ENCODE peak calls at places on chromosome 16, in ten cellular contexts. K, J, T, A, V, Y, Q, L, G and N are unnamed samples. For H3K4me1, the result is how much of the 10 kb centered on the place peaks cover.

GRCh38 chr16:17334096-17334495 is 136.7 kb downstream of the XYLT1 start:
- DNase-seq in K (no peak), J (no peak), T (no peak), A (no peak), V (no peak), Y (no peak), Q (no peak), L (no peak), G (no peak), N (peak)

GRCh38 chr16:2500634-2500936 is 13.2 kb upstream of the ATP6V0C start:
- DNase-seq in K (no peak), J (no peak), T (peak), A (no peak), V (no peak), Y (no peak), Q (no peak), L (no peak), G (no peak), N (no peak)

GRCh38 chr16:50671644-50672260 is 9.4 kb downstream of the SNX20 start:
- DNase-seq in K (no peak), J (peak), T (peak), A (no peak), V (no peak), Y (no peak), Q (peak), L (peak), G (no peak), N (no peak)

GRCh38 chr16:2273931-2274330 is 6.0 kb upstream of the RNPS1 start:
- DNase-seq in K (no peak), J (no peak), T (no peak), A (no peak), V (no peak), Y (no peak), Q (no peak), L (no peak), G (no peak), N (no peak)

GRCh38 chr16:62135903-62136302 is 99.7 kb upstream of the CDH8 start:
- DNase-seq in K (no peak), J (no peak), T (no peak), A (no peak), V (no peak), Y (no peak), Q (no peak), L (no peak), G (no peak), N (no peak)

GRCh38 chr16:12027091-12027490 is 50.6 kb downstream of the SNX29 start:
- DNase-seq in K (no peak), J (no peak), T (peak), A (no peak), V (peak), Y (no peak), Q (no peak), L (no peak), G (no peak), N (no peak)

GRCh38 chr16:82016964-82017363 is 5.7 kb upstream of the SDR42E1 start:
- DNase-seq in K (no peak), J (peak), T (no peak), A (no peak), V (no peak), Y (no peak), Q (no peak), L (no peak), G (no peak), N (no peak)

GRCh38 chr16:86975445-86975844 is 341.7 kb downstream of the C16orf95 start:
- DNase-seq in K (no peak), J (peak), T (peak), A (no peak), V (no peak), Y (peak), Q (no peak), L (no peak), G (no peak), N (peak)

GRCh38 chr16:27676807-27677206 is 126.9 kb downstream of the KATNIP start:
- DNase-seq in K (no peak), J (no peak), T (no peak), A (no peak), V (no peak), Y (no peak), Q (no peak), L (no peak), G (no peak), N (peak)

GRCh38 chr16:3879887-3880564 is 487 bp downstream of the CREBBP start:
- DNase-seq in K (peak), J (peak), T (peak), A (peak), V (peak), Y (peak), Q (peak), L (peak), G (no peak), N (peak)
- H3K27ac ChIP-seq in K (peak), J (peak), T (peak), A (peak), V (peak), Y (peak), Q (peak), L (peak), G (peak), N (peak)

GRCh38 chr16:78775161-78775561 is 675.7 kb downstream of the WWOX start:
- DNase-seq in K (no peak), J (no peak), T (no peak), A (no peak), V (no peak), Y (no peak), Q (no peak), L (no peak), G (no peak), N (no peak)

GRCh38 chr16:78783570-78784079 is 684.2 kb downstream of the WWOX start:
- DNase-seq in K (no peak), J (no peak), T (no peak), A (no peak), V (no peak), Y (no peak), Q (no peak), L (no peak), G (no peak), N (no peak)

GRCh38 chr16:78780808-78781207 is 681.4 kb downstream of the WWOX start:
- DNase-seq in K (no peak), J (no peak), T (no peak), A (no peak), V (no peak), Y (no peak), Q (no peak), L (no peak), G (no peak), N (no peak)

GRCh38 chr16:78782572-78782971 is 683.1 kb downstream of the WWOX start:
- DNase-seq in K (no peak), J (no peak), T (no peak), A (no peak), V (no peak), Y (no peak), Q (no peak), L (no peak), G (no peak), N (no peak)

DNA sequence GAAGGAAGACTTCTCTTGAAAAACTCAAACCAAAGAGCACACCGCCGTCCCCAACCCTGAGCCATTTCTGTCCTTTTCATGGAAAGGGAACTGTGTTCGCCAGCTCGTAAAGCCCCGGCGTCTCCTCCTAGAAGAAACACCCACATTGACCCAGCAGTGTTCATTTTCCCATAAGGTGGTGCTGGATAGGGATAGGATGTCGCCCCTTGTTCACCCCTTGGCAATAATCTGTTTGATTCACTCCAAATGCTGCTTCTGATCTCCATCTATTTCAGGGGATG is 679.2 kb downstream of the WWOX start:
- DNase-seq in K (no peak), J (no peak), T (no peak), A (no peak), V (no peak), Y (no peak), Q (no peak), L (no peak), G (no peak), N (no peak)
- H3K4me3 ChIP-seq in K (no peak), J (no peak), T (no peak), A (no peak), V (no peak), Y (no peak), Q (no peak), L (no peak), G (no peak), N (no peak)

GRCh38 chr16:46852130-46852529 is 21.1 kb upstream of the C16orf87 start:
- DNase-seq in K (no peak), J (no peak), T (peak), A (no peak), V (no peak), Y (no peak), Q (no peak), L (no peak), G (no peak), N (no peak)
- H3K4me1 ChIP-seq in K (under half), J (under half), T (under half), A (under half), V (under half), Y (under half), Q (under half), L (under half), G (under half), N (under half)

GRCh38 chr16:4410335-4411075 is 5.9 kb downstream of the CORO7 start:
- DNase-seq in K (no peak), J (peak), T (no peak), A (no peak), V (peak), Y (no peak), Q (peak), L (no peak), G (no peak), N (peak)

GRCh38 chr16:4412159-4412558 is 4.2 kb downstream of the CORO7 start:
- DNase-seq in K (no peak), J (no peak), T (no peak), A (no peak), V (no peak), Y (no peak), Q (peak), L (no peak), G (no peak), N (no peak)

GRCh38 chr16:4409081-4409932 is 7.1 kb downstream of the CORO7 start:
- DNase-seq in K (no peak), J (no peak), T (no peak), A (no peak), V (peak), Y (no peak), Q (peak), L (no peak), G (no peak), N (no peak)

GRCh38 chr16:4412854-4413253 is 3.5 kb downstream of the CORO7 start:
- DNase-seq in K (no peak), J (no peak), T (no peak), A (no peak), V (no peak), Y (no peak), Q (no peak), L (no peak), G (no peak), N (no peak)

DNA sequence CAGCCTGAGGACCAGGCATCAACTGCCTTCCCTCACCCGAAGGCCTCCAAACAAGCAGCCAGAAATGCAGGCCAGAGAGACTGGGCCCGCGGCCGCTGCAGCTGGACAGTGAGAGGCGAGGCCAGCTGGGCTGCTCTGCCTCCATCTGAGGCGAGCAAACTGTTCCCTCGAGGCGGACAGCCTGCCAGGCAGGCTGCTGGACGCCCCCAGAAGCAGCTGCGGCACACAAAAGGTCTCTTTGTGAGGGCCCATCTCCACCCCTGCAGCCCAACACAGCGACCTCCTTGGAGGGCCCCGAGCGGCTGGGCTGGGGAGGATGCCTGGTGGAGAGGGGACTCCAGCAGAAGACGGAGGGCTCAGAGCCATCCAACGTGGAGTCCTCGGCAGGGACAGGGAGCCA is 4.7 kb downstream of the CORO7 start:
- DNase-seq in K (no peak), J (peak), T (no peak), A (peak), V (no peak), Y (peak), Q (peak), L (no peak), G (no peak), N (no peak)
- H3K27ac ChIP-seq in K (no peak), J (no peak), T (peak), A (no peak), V (no peak), Y (peak), Q (no peak), L (no peak), G (no peak), N (no peak)

DNA sequence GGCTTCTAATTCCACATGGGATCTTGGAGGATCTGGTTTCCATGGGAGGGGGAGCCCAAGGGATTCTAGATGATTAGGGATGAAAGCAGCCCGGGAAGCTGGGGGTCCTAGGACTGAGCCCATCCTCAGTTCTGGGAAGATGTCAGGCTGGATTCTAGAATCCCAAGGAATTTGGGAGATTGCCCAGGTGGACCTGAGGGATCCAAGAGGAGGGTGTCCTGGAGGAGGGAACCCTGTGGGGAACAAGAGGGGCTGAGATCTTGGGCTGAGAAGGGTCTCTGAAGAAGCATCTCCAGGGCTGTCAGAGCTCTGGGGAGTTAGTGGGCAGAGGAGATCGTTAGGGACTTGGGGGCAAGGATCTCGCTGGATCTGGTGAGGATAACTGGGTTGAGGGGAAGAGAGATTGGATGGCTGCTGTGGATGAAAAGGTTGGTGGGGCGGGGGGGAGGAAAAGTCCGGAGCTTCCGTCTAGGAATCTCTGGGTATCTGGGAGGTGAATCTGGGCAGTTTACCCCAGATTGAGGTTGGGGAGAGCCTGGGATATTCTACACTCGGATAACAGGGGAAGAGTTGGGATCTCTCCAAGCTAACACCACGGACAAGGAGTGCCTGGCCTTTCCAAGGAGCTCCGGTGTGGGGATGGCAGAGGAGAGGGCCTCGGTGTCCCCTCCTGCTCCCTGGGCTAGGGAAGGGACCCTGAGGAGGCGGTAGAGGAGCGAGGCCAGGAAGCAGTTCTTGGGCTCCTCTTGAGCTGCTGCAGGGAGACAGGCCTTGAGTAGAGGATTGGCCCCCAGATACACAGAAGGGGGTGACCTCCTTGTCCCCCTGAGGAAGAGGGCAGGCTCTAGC is 1.6 kb downstream of the FBXL19 start:
- DNase-seq in K (no peak), J (no peak), T (peak), A (no peak), V (no peak), Y (no peak), Q (no peak), L (no peak), G (no peak), N (no peak)
- H3K4me3 ChIP-seq in K (no peak), J (peak), T (peak), A (peak), V (no peak), Y (peak), Q (no peak), L (no peak), G (peak), N (peak)